ENCODE peak calls at places on chromosomes 7 and 10, in nine cellular contexts. O is AG09319, H is HFF-Myc, I is right lobe of liver, K is adrenal gland, E is psoas muscle, T is neural crest cell, C is osteoblast, S is B cell. X is an unnamed sample.

GRCh38 chr10:118571123-118571522 is 24.3 kb downstream of the PRLHR start:
- DNase-seq in O (peak), H (no peak), I (no peak), K (peak), E (no peak), T (no peak), C (no peak), S (no peak), X (no peak)

GRCh38 chr7:6221340-6222319 is 50.8 kb downstream of the CYTH3 start:
- DNase-seq in O (no peak), H (no peak), I (no peak), K (no peak), E (no peak), T (no peak), C (no peak), S (no peak), X (no peak)

GRCh38 chr10:29621161-29621560 is 13.6 kb downstream of the SVIL start:
- DNase-seq in O (no peak), H (no peak), I (peak), K (peak), E (peak), T (no peak), C (peak), S (no peak), X (peak)

GRCh38 chr7:16564909-16565426 is 38.3 kb downstream of the LRRC72 start:
- DNase-seq in O (peak), H (peak), I (no peak), K (no peak), E (no peak), T (no peak), C (peak), S (peak), X (peak)

GRCh38 chr7:44912775-44913347 is 27.5 kb upstream of the PURB start:
- DNase-seq in O (no peak), H (no peak), I (no peak), K (no peak), E (no peak), T (no peak), C (no peak), S (no peak), X (no peak)

GRCh38 chr10:67836491-67836890 is 1.5 kb downstream of the DNAJC12 start:
- DNase-seq in O (no peak), H (no peak), I (no peak), K (no peak), E (no peak), T (no peak), C (no peak), S (no peak), X (no peak)

GRCh38 chr7:132450188-132450587 is 126.1 kb downstream of the PLXNA4 start:
- DNase-seq in O (no peak), H (no peak), I (no peak), K (no peak), E (no peak), T (no peak), C (peak), S (no peak), X (no peak)

GRCh38 chr7:32115831-32116230 is 45.6 kb upstream of the PDE1C start:
- DNase-seq in O (no peak), H (no peak), I (no peak), K (no peak), E (no peak), T (no peak), C (no peak), S (no peak), X (no peak)

GRCh38 chr7:112788778-112789343 is 1.3 kb downstream of the TMEM168 start:
- DNase-seq in O (no peak), H (no peak), I (no peak), K (no peak), E (no peak), T (no peak), C (no peak), S (no peak), X (no peak)

GRCh38 chr10:26479766-26480492 is 41.8 kb downstream of the APBB1IP start:
- DNase-seq in O (no peak), H (no peak), I (no peak), K (no peak), E (no peak), T (no peak), C (no peak), S (peak), X (no peak)

GRCh38 chr10:3263747-3264146 is 91.2 kb upstream of the PITRM1 start:
- DNase-seq in O (no peak), H (no peak), I (no peak), K (no peak), E (no peak), T (no peak), C (no peak), S (no peak), X (no peak)

GRCh38 chr10:75400769-75401568 is 595 bp downstream of the ZNF503 start:
- DNase-seq in O (no peak), H (no peak), I (peak), K (peak), E (peak), T (peak), C (peak), S (peak), X (peak)

GRCh38 chr7:49791089-49791741 is 17.8 kb downstream of the VWC2 start:
- DNase-seq in O (no peak), H (no peak), I (no peak), K (no peak), E (no peak), T (peak), C (no peak), S (no peak), X (peak)

GRCh38 chr10:6269953-6270867 is 67.5 kb downstream of the PFKFB3 start:
- DNase-seq in O (no peak), H (peak), I (no peak), K (no peak), E (no peak), T (no peak), C (no peak), S (no peak), X (no peak)

GRCh38 chr10:58662314-58662713 is 149.6 kb downstream of the BICC1 start:
- DNase-seq in O (peak), H (no peak), I (no peak), K (no peak), E (no peak), T (no peak), C (peak), S (no peak), X (no peak)

GRCh38 chr10:17943033-17943745 is 8.5 kb upstream of the SLC39A12 start:
- DNase-seq in O (no peak), H (no peak), I (no peak), K (no peak), E (no peak), T (no peak), C (no peak), S (no peak), X (no peak)

GRCh38 chr7:69868921-69869320 is 270.6 kb downstream of the AUTS2 start:
- DNase-seq in O (no peak), H (no peak), I (no peak), K (no peak), E (no peak), T (no peak), C (no peak), S (no peak), X (no peak)

GRCh38 chr7:100547872-100548271 is 8.9 kb downstream of the AGFG2 start:
- DNase-seq in O (no peak), H (no peak), I (peak), K (peak), E (no peak), T (no peak), C (no peak), S (no peak), X (no peak)

GRCh38 chr7:42189535-42189934 is 47.5 kb downstream of the GLI3 start:
- DNase-seq in O (no peak), H (no peak), I (no peak), K (no peak), E (no peak), T (no peak), C (no peak), S (no peak), X (no peak)

GRCh38 chr10:88781206-88781605 is 21.3 kb upstream of the LIPM start:
- DNase-seq in O (no peak), H (no peak), I (no peak), K (no peak), E (no peak), T (no peak), C (no peak), S (no peak), X (no peak)

GRCh38 chr10:46046261-46046660 is at the start of gene MSMB:
- DNase-seq in O (no peak), H (no peak), I (no peak), K (no peak), E (no peak), T (no peak), C (no peak), S (no peak), X (no peak)

GRCh38 chr7:87785368-87785995 is 90.7 kb downstream of the SLC25A40 start:
- DNase-seq in O (no peak), H (no peak), I (no peak), K (no peak), E (no peak), T (no peak), C (no peak), S (no peak), X (no peak)

GRCh38 chr7:87779806-87780205 is 96.4 kb downstream of the SLC25A40 start:
- DNase-seq in O (no peak), H (no peak), I (no peak), K (no peak), E (no peak), T (no peak), C (no peak), S (no peak), X (no peak)

DNA sequence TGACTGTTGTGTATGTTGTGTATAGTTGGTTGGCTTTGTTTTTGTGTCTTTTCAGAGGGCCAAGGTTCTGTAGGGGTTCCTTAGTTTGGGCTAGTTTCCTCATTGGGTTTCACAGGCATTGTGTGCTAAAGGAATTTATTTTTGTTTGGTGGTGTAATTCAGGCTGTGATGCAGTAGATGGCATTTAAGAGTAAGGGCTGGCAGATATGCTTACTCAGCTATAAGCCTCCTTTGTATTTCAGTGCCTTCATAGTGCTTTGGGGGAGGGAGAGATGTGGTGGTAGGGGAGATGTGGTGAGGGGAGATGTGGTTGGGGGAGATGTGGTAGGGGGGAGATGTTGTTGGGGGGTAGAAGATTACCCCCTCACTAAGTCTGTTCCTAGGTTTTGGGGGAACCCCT is 91.7 kb downstream of the SLC25A40 start:
- DNase-seq in O (no peak), H (no peak), I (no peak), K (no peak), E (no peak), T (no peak), C (no peak), S (no peak), X (no peak)
- TF ChIP-seq CTCF in O (no peak), H (no peak), I (no peak), K (no peak), E (no peak), T (no peak), C (peak), S (no peak), X (no peak)

DNA sequence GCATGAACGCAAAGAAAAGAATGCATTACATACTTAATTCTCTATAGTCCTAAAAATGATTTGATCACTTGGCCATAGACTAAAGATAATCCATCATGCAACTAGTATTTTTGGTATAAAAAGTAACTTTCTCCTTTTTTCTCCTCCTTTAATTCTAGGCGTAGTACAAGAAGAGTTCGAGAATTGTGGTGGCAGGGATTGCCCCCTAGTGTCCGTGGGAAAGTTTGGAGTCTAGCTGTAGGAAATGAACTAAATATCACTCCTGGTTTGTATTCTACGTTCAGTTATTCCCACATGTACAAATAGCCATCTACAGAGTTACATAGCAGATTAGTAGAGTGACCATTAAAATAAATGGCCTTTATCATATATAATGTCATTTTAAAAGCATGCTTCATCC is 45.5 kb upstream of the HELLS start:
- DNase-seq in O (no peak), H (no peak), I (no peak), K (no peak), E (no peak), T (no peak), C (no peak), S (no peak), X (no peak)
- TF ChIP-seq CTCF in O (peak), H (peak), I (peak), K (no peak), E (no peak), T (peak), C (peak), S (no peak), X (peak)

DNA sequence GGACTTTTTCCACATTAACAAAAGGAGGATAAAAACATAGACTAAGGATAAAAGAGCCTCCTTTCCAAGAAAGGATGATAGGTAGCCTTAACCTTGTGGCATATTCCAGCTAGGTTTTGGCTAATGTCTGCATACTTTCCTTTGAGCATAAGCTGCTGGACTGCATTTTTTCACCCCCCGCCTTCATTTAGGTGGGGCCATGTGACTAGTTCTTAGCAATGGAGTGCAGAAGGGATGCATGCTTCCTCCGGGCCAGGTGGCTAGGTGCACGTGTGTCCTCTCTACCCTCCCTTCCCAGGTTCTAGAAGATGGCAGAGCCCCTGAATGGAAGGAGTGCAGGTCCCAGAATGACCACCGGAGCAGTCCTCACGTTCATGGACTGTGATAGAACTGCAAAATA is 59.8 kb downstream of the BPGM start:
- DNase-seq in O (no peak), H (no peak), I (no peak), K (no peak), E (no peak), T (no peak), C (peak), S (no peak), X (no peak)
- TF ChIP-seq CTCF in O (no peak), H (no peak), I (no peak), K (no peak), E (no peak), T (no peak), C (no peak), S (no peak), X (no peak)

GRCh38 chr10:8402469-8403074 is 348.1 kb downstream of the GATA3 start:
- DNase-seq in O (no peak), H (no peak), I (no peak), K (no peak), E (no peak), T (no peak), C (no peak), S (no peak), X (no peak)

GRCh38 chr10:8405551-8405950 is 351.1 kb downstream of the GATA3 start:
- DNase-seq in O (no peak), H (no peak), I (no peak), K (no peak), E (no peak), T (no peak), C (no peak), S (no peak), X (no peak)

GRCh38 chr10:8401531-8401930 is 347.0 kb downstream of the GATA3 start:
- DNase-seq in O (no peak), H (no peak), I (no peak), K (no peak), E (no peak), T (no peak), C (no peak), S (no peak), X (no peak)

GRCh38 chr10:8404721-8405120 is 350.2 kb downstream of the GATA3 start:
- DNase-seq in O (no peak), H (no peak), I (no peak), K (no peak), E (no peak), T (no peak), C (no peak), S (no peak), X (no peak)

DNA sequence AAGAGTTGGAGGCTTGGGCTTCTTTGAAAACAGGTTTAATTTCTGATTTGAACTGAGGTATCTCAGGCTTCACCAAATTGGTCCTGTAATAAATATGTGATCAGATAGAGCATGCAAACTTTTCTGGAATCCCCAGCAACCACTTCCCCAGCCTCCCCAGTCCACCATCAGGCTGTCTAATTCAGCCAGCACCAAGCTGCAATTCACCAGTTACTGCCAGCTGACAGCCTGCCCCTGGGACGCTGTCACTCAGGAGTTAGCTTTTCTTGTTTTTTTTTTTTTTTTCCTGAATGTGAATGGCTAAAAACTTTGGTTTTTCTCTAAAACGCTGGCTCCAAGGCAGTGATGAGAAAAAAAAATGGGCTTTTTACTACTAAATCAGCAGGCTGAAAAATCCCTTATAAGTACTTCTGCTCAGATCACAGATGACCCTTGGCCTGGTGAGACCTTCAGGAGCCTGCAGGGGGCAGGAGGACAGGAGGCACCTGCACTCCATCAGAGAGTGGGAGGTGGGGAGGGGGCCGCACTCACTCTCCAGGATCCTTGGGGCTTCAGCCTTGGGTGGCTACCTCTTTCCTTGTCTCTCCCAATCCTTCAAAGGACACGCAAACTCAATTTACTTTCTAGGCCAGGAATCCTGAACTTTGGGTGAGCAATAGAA is 349.4 kb downstream of the GATA3 start:
- DNase-seq in O (no peak), H (no peak), I (no peak), K (no peak), E (no peak), T (no peak), C (no peak), S (no peak), X (peak)
- TF ChIP-seq CTCF in O (no peak), H (no peak), I (no peak), K (no peak), E (no peak), T (peak), C (no peak), S (no peak), X (peak)